ENCODE peak calls at places on chromosomes 3 and 15, in five cellular contexts. One of them, this sample, is unnamed.

GRCh38 chr15:64897345-64897985 is 14.2 kb upstream of the ANKDD1A start:
- DNase-seq in dorsolateral prefrontal cortex: no peak
- DNase-seq in progenitor cell of endocrine pancreas: no peak
- DNase-seq in CD8-positive, alpha-beta T cell: no peak
- DNase-seq in H9: no peak
- DNase-seq in this sample: no peak

GRCh38 chr15:101087172-101087769 is 164.6 kb downstream of the CHSY1 start:
- DNase-seq in dorsolateral prefrontal cortex: no peak
- DNase-seq in progenitor cell of endocrine pancreas: no peak
- DNase-seq in CD8-positive, alpha-beta T cell: no peak
- DNase-seq in H9: no peak
- DNase-seq in this sample: no peak

GRCh38 chr3:102068736-102069135 is 219.4 kb downstream of the NFKBIZ start:
- DNase-seq in dorsolateral prefrontal cortex: no peak
- DNase-seq in progenitor cell of endocrine pancreas: no peak
- DNase-seq in CD8-positive, alpha-beta T cell: no peak
- DNase-seq in H9: no peak
- DNase-seq in this sample: no peak

GRCh38 chr15:24848050-24848449 is 106.7 kb upstream of the SNRPN start:
- DNase-seq in dorsolateral prefrontal cortex: peak; percentile 43
- DNase-seq in progenitor cell of endocrine pancreas: peak; percentile 31
- DNase-seq in CD8-positive, alpha-beta T cell: no peak
- DNase-seq in H9: peak; percentile 76
- DNase-seq in this sample: no peak

GRCh38 chr3:40851836-40852235 is 327.1 kb downstream of the ZNF621 start:
- DNase-seq in dorsolateral prefrontal cortex: no peak
- DNase-seq in progenitor cell of endocrine pancreas: no peak
- DNase-seq in CD8-positive, alpha-beta T cell: no peak
- DNase-seq in H9: no peak
- DNase-seq in this sample: no peak

GRCh38 chr3:26712211-26713026 is 89.8 kb downstream of the LRRC3B start:
- DNase-seq in dorsolateral prefrontal cortex: no peak
- DNase-seq in progenitor cell of endocrine pancreas: no peak
- DNase-seq in CD8-positive, alpha-beta T cell: no peak
- DNase-seq in H9: no peak
- DNase-seq in this sample: no peak

GRCh38 chr3:143239026-143239425 is 119.5 kb downstream of the CHST2 start:
- DNase-seq in dorsolateral prefrontal cortex: no peak
- DNase-seq in progenitor cell of endocrine pancreas: no peak
- DNase-seq in CD8-positive, alpha-beta T cell: no peak
- DNase-seq in H9: no peak
- DNase-seq in this sample: no peak

GRCh38 chr3:151393146-151393831 is 8.7 kb upstream of the P2RY12 start:
- DNase-seq in dorsolateral prefrontal cortex: no peak
- DNase-seq in progenitor cell of endocrine pancreas: no peak
- DNase-seq in CD8-positive, alpha-beta T cell: no peak
- DNase-seq in H9: no peak
- DNase-seq in this sample: no peak

GRCh38 chr3:67005974-67006373 is 7.9 kb downstream of the KBTBD8 start:
- DNase-seq in dorsolateral prefrontal cortex: no peak
- DNase-seq in progenitor cell of endocrine pancreas: no peak
- DNase-seq in CD8-positive, alpha-beta T cell: no peak
- DNase-seq in H9: no peak
- DNase-seq in this sample: no peak

GRCh38 chr15:38035701-38036100 is 101.3 kb downstream of the TMCO5A start:
- DNase-seq in dorsolateral prefrontal cortex: no peak
- DNase-seq in progenitor cell of endocrine pancreas: no peak
- DNase-seq in CD8-positive, alpha-beta T cell: no peak
- DNase-seq in H9: no peak
- DNase-seq in this sample: no peak

GRCh38 chr3:105144837-105145236 is 221.9 kb upstream of the ALCAM start:
- DNase-seq in dorsolateral prefrontal cortex: no peak
- DNase-seq in progenitor cell of endocrine pancreas: no peak
- DNase-seq in CD8-positive, alpha-beta T cell: no peak
- DNase-seq in H9: no peak
- DNase-seq in this sample: no peak

GRCh38 chr3:119690043-119690656 is 12.7 kb upstream of the CFAP91 start:
- DNase-seq in dorsolateral prefrontal cortex: no peak
- DNase-seq in progenitor cell of endocrine pancreas: no peak
- DNase-seq in CD8-positive, alpha-beta T cell: no peak
- DNase-seq in H9: no peak
- DNase-seq in this sample: no peak

GRCh38 chr15:48682949-48683651 is 37.6 kb upstream of the FBN1 start:
- DNase-seq in dorsolateral prefrontal cortex: no peak
- DNase-seq in progenitor cell of endocrine pancreas: no peak
- DNase-seq in CD8-positive, alpha-beta T cell: no peak
- DNase-seq in H9: no peak
- DNase-seq in this sample: no peak

GRCh38 chr3:177460100-177460499 is 262.8 kb upstream of the TBL1XR1 start:
- DNase-seq in dorsolateral prefrontal cortex: no peak
- DNase-seq in progenitor cell of endocrine pancreas: no peak
- DNase-seq in CD8-positive, alpha-beta T cell: no peak
- DNase-seq in H9: no peak
- DNase-seq in this sample: no peak

GRCh38 chr3:152400912-152401311 is 132.2 kb downstream of the MBNL1 start:
- DNase-seq in dorsolateral prefrontal cortex: no peak
- DNase-seq in progenitor cell of endocrine pancreas: no peak
- DNase-seq in CD8-positive, alpha-beta T cell: no peak
- DNase-seq in H9: no peak
- DNase-seq in this sample: no peak

GRCh38 chr15:55549305-55549704 is 38.8 kb downstream of the PYGO1 start:
- DNase-seq in dorsolateral prefrontal cortex: no peak
- DNase-seq in progenitor cell of endocrine pancreas: no peak
- DNase-seq in CD8-positive, alpha-beta T cell: no peak
- DNase-seq in H9: no peak
- DNase-seq in this sample: no peak

GRCh38 chr15:66188464-66188863 is 65.1 kb downstream of the MEGF11 start:
- DNase-seq in dorsolateral prefrontal cortex: no peak
- DNase-seq in progenitor cell of endocrine pancreas: no peak
- DNase-seq in CD8-positive, alpha-beta T cell: no peak
- DNase-seq in H9: peak; percentile 24
- DNase-seq in this sample: no peak

GRCh38 chr15:49674370-49674769 is 53.5 kb downstream of the DTWD1 start:
- DNase-seq in dorsolateral prefrontal cortex: no peak
- DNase-seq in progenitor cell of endocrine pancreas: no peak
- DNase-seq in CD8-positive, alpha-beta T cell: no peak
- DNase-seq in H9: no peak
- DNase-seq in this sample: no peak

DNA sequence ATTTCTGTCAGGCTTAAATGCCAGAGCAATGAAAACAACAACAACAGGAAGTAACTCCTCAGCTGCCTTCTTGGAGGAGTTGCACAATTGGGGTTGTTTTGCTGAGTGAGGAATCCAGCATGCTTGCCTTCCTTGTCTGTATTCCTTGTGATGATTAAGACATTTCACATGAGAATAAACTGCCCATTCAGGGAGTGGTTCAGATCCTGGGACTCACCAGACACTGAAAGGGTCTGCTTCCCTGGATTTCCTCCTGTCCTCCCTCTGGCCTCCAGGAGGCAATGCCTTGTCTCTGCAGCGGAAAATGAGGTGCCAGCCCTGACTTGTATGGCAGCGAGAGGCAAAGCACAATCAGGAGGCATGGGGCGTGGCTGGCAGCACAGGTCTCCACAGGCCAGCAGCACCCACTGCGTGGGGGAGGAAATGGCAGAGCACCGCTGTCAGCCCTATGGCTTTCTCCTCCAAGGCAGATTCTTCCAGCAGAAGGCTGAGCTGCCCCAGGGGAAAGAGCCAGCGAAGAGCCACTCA is 41.5 kb downstream of the RBP2 start:
- DNase-seq in dorsolateral prefrontal cortex: no peak
- DNase-seq in progenitor cell of endocrine pancreas: no peak
- DNase-seq in CD8-positive, alpha-beta T cell: no peak
- DNase-seq in H9: no peak
- DNase-seq in this sample: no peak
- TF ChIP-seq CTCF in dorsolateral prefrontal cortex: no peak
- TF ChIP-seq CTCF in progenitor cell of endocrine pancreas: no peak
- TF ChIP-seq CTCF in CD8-positive, alpha-beta T cell: no peak
- TF ChIP-seq CTCF in H9: peak; percentile 18
- TF ChIP-seq CTCF in this sample: no peak

GRCh38 chr3:62892045-62892444 is 16.8 kb upstream of the CADPS start:
- DNase-seq in dorsolateral prefrontal cortex: no peak
- DNase-seq in progenitor cell of endocrine pancreas: no peak
- DNase-seq in CD8-positive, alpha-beta T cell: no peak
- DNase-seq in H9: no peak
- DNase-seq in this sample: no peak

GRCh38 chr3:62888778-62889177 is 13.6 kb upstream of the CADPS start:
- DNase-seq in dorsolateral prefrontal cortex: no peak
- DNase-seq in progenitor cell of endocrine pancreas: no peak
- DNase-seq in CD8-positive, alpha-beta T cell: no peak
- DNase-seq in H9: no peak
- DNase-seq in this sample: no peak

GRCh38 chr3:62892951-62893350 is 17.7 kb upstream of the CADPS start:
- DNase-seq in dorsolateral prefrontal cortex: no peak
- DNase-seq in progenitor cell of endocrine pancreas: no peak
- DNase-seq in CD8-positive, alpha-beta T cell: no peak
- DNase-seq in H9: no peak
- DNase-seq in this sample: no peak

GRCh38 chr3:62884041-62884870 is 9.0 kb upstream of the CADPS start:
- DNase-seq in dorsolateral prefrontal cortex: no peak
- DNase-seq in progenitor cell of endocrine pancreas: no peak
- DNase-seq in CD8-positive, alpha-beta T cell: no peak
- DNase-seq in H9: no peak
- DNase-seq in this sample: no peak

GRCh38 chr3:62888180-62888579 is 13.0 kb upstream of the CADPS start:
- DNase-seq in dorsolateral prefrontal cortex: no peak
- DNase-seq in progenitor cell of endocrine pancreas: no peak
- DNase-seq in CD8-positive, alpha-beta T cell: no peak
- DNase-seq in H9: peak; percentile 57
- DNase-seq in this sample: no peak
- TF ChIP-seq CTCF in dorsolateral prefrontal cortex: no peak
- TF ChIP-seq CTCF in progenitor cell of endocrine pancreas: no peak
- TF ChIP-seq CTCF in CD8-positive, alpha-beta T cell: no peak
- TF ChIP-seq CTCF in H9: no peak
- TF ChIP-seq CTCF in this sample: no peak

GRCh38 chr15:44580105-44580504 is 43.2 kb downstream of the EIF3J start:
- DNase-seq in dorsolateral prefrontal cortex: no peak
- DNase-seq in progenitor cell of endocrine pancreas: no peak
- DNase-seq in CD8-positive, alpha-beta T cell: no peak
- DNase-seq in H9: no peak
- DNase-seq in this sample: no peak

GRCh38 chr15:44585633-44586032 is 48.7 kb downstream of the EIF3J start:
- DNase-seq in dorsolateral prefrontal cortex: no peak
- DNase-seq in progenitor cell of endocrine pancreas: no peak
- DNase-seq in CD8-positive, alpha-beta T cell: no peak
- DNase-seq in H9: no peak
- DNase-seq in this sample: no peak

GRCh38 chr15:44588541-44588940 is 51.6 kb downstream of the EIF3J start:
- DNase-seq in dorsolateral prefrontal cortex: no peak
- DNase-seq in progenitor cell of endocrine pancreas: no peak
- DNase-seq in CD8-positive, alpha-beta T cell: no peak
- DNase-seq in H9: no peak
- DNase-seq in this sample: no peak

GRCh38 chr15:44584162-44584749 is 47.3 kb downstream of the EIF3J start:
- DNase-seq in dorsolateral prefrontal cortex: no peak
- DNase-seq in progenitor cell of endocrine pancreas: no peak
- DNase-seq in CD8-positive, alpha-beta T cell: peak; percentile 37
- DNase-seq in H9: peak; percentile 72
- DNase-seq in this sample: no peak
- TF ChIP-seq CTCF in dorsolateral prefrontal cortex: no peak
- TF ChIP-seq CTCF in progenitor cell of endocrine pancreas: peak; percentile 27
- TF ChIP-seq CTCF in CD8-positive, alpha-beta T cell: peak; percentile 28
- TF ChIP-seq CTCF in H9: peak; percentile 70
- TF ChIP-seq CTCF in this sample: no peak

GRCh38 chr15:35697549-35698299 is 151.8 kb upstream of the DPH6 start:
- DNase-seq in dorsolateral prefrontal cortex: no peak
- DNase-seq in progenitor cell of endocrine pancreas: no peak
- DNase-seq in CD8-positive, alpha-beta T cell: no peak
- DNase-seq in H9: no peak
- DNase-seq in this sample: no peak
- TF ChIP-seq CTCF in dorsolateral prefrontal cortex: no peak
- TF ChIP-seq CTCF in progenitor cell of endocrine pancreas: peak; percentile 33
- TF ChIP-seq CTCF in CD8-positive, alpha-beta T cell: no peak
- TF ChIP-seq CTCF in H9: peak; percentile 33
- TF ChIP-seq CTCF in this sample: no peak

DNA sequence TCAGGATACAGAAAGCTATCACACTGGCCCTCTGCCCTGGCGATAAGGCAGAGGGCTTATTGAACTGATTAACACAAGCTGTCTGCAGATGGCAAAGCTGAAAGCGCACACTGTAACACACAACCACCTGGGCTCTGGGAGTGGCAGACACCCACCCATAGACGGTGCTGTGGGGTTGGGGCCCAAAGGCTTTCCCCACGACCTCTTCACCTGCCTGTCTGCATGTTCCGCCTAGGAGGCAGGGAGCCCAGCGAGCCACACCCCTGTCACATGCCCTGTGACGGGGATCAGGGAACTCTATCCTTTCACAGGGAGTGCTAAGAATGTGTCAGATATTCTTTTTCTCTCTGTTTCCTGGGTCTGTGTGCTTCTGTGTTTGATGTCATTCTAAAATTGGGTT is 12.1 kb upstream of the TFG start:
- DNase-seq in dorsolateral prefrontal cortex: no peak
- DNase-seq in progenitor cell of endocrine pancreas: no peak
- DNase-seq in CD8-positive, alpha-beta T cell: no peak
- DNase-seq in H9: no peak
- DNase-seq in this sample: no peak
- TF ChIP-seq CTCF in dorsolateral prefrontal cortex: no peak
- TF ChIP-seq CTCF in progenitor cell of endocrine pancreas: no peak
- TF ChIP-seq CTCF in CD8-positive, alpha-beta T cell: no peak
- TF ChIP-seq CTCF in H9: no peak
- TF ChIP-seq CTCF in this sample: no peak